ENCODE peak calls at places on chromosomes 6 and 20, in five cellular contexts. One of them, this sample, is unnamed.

GRCh38 chr20:51801220-51801991 is 915 bp downstream of the SALL4 start:
- DNase-seq in effector memory CD4-positive, alpha-beta T cell: no peak
- DNase-seq in foreskin melanocyte: no peak
- DNase-seq in naive thymus-derived CD8-positive, alpha-beta T cell: no peak
- DNase-seq in NCI-H1048: no peak
- DNase-seq in this sample: no peak

GRCh38 chr20:49286689-49287551 is 9.1 kb upstream of the ZNFX1 start:
- DNase-seq in effector memory CD4-positive, alpha-beta T cell: no peak
- DNase-seq in foreskin melanocyte: no peak
- DNase-seq in naive thymus-derived CD8-positive, alpha-beta T cell: no peak
- DNase-seq in NCI-H1048: no peak
- DNase-seq in this sample: peak

GRCh38 chr6:139436521-139437348 is 62.3 kb upstream of the CITED2 start:
- DNase-seq in effector memory CD4-positive, alpha-beta T cell: no peak
- DNase-seq in foreskin melanocyte: no peak
- DNase-seq in naive thymus-derived CD8-positive, alpha-beta T cell: no peak
- DNase-seq in NCI-H1048: peak
- DNase-seq in this sample: peak

GRCh38 chr20:18634501-18634900 is 46.6 kb downstream of the DTD1 start:
- DNase-seq in effector memory CD4-positive, alpha-beta T cell: no peak
- DNase-seq in foreskin melanocyte: no peak
- DNase-seq in naive thymus-derived CD8-positive, alpha-beta T cell: no peak
- DNase-seq in NCI-H1048: no peak
- DNase-seq in this sample: no peak

GRCh38 chr6:2624177-2624576 is 126.5 kb downstream of the MYLK4 start:
- DNase-seq in effector memory CD4-positive, alpha-beta T cell: no peak
- DNase-seq in foreskin melanocyte: no peak
- DNase-seq in naive thymus-derived CD8-positive, alpha-beta T cell: no peak
- DNase-seq in NCI-H1048: no peak
- DNase-seq in this sample: no peak

GRCh38 chr20:59728722-59729430 is 124.5 kb downstream of the PHACTR3 start:
- DNase-seq in effector memory CD4-positive, alpha-beta T cell: no peak
- DNase-seq in foreskin melanocyte: no peak
- DNase-seq in naive thymus-derived CD8-positive, alpha-beta T cell: no peak
- DNase-seq in NCI-H1048: no peak
- DNase-seq in this sample: no peak

GRCh38 chr6:53603381-53604121 is 58.6 kb upstream of the GCLC start:
- DNase-seq in effector memory CD4-positive, alpha-beta T cell: no peak
- DNase-seq in foreskin melanocyte: peak
- DNase-seq in naive thymus-derived CD8-positive, alpha-beta T cell: no peak
- DNase-seq in NCI-H1048: no peak
- DNase-seq in this sample: no peak

GRCh38 chr6:4883298-4883697 is 107.1 kb downstream of the CDYL start:
- DNase-seq in effector memory CD4-positive, alpha-beta T cell: no peak
- DNase-seq in foreskin melanocyte: no peak
- DNase-seq in naive thymus-derived CD8-positive, alpha-beta T cell: no peak
- DNase-seq in NCI-H1048: no peak
- DNase-seq in this sample: no peak

GRCh38 chr6:112939543-112939942 is 592.4 kb downstream of the RFPL4B start:
- DNase-seq in effector memory CD4-positive, alpha-beta T cell: no peak
- DNase-seq in foreskin melanocyte: peak
- DNase-seq in naive thymus-derived CD8-positive, alpha-beta T cell: no peak
- DNase-seq in NCI-H1048: no peak
- DNase-seq in this sample: no peak

GRCh38 chr6:47292944-47293343 is 16.8 kb downstream of the TNFRSF21 start:
- DNase-seq in effector memory CD4-positive, alpha-beta T cell: no peak
- DNase-seq in foreskin melanocyte: no peak
- DNase-seq in naive thymus-derived CD8-positive, alpha-beta T cell: no peak
- DNase-seq in NCI-H1048: no peak
- DNase-seq in this sample: no peak

GRCh38 chr6:134822920-134823430 is 126.9 kb downstream of the ALDH8A1 start:
- DNase-seq in effector memory CD4-positive, alpha-beta T cell: peak
- DNase-seq in foreskin melanocyte: peak
- DNase-seq in naive thymus-derived CD8-positive, alpha-beta T cell: peak
- DNase-seq in NCI-H1048: peak
- DNase-seq in this sample: peak

GRCh38 chr6:104227502-104227901 is 632.2 kb downstream of the HACE1 start:
- DNase-seq in effector memory CD4-positive, alpha-beta T cell: no peak
- DNase-seq in foreskin melanocyte: no peak
- DNase-seq in naive thymus-derived CD8-positive, alpha-beta T cell: no peak
- DNase-seq in NCI-H1048: no peak
- DNase-seq in this sample: no peak

GRCh38 chr20:20489054-20489453 is 121.2 kb downstream of the INSM1 start:
- DNase-seq in effector memory CD4-positive, alpha-beta T cell: no peak
- DNase-seq in foreskin melanocyte: no peak
- DNase-seq in naive thymus-derived CD8-positive, alpha-beta T cell: no peak
- DNase-seq in NCI-H1048: no peak
- DNase-seq in this sample: no peak